ENCODE peak calls at places on chromosome 17, in four cellular contexts. E is heart left ventricle, Q is GM23338, R is heart right ventricle. D is an unnamed sample.
A peak's percentile ranks its signal among the peaks of the same experiment; 100 is the strongest.

GRCh38 chr17:178292-179065 is 3.0 kb downstream of the DOC2B start:
- DNase-seq in E (peak; percentile 4), Q (no peak), R (no peak), D (peak; percentile 79)

GRCh38 chr17:47707056-47707791 is 13.3 kb downstream of the TBKBP1 start:
- DNase-seq in E (peak; percentile 44), Q (no peak), R (no peak), D (no peak)

GRCh38 chr17:51860934-51861561 is 297.5 kb downstream of the CA10 start:
- DNase-seq in E (no peak), Q (peak; percentile 90), R (no peak), D (peak; percentile 91)

GRCh38 chr17:38444151-38444550 is 15.9 kb downstream of the ARHGAP23 start:
- DNase-seq in E (peak; percentile 89), Q (peak; percentile 87), R (peak; percentile 73), D (peak; percentile 78)

GRCh38 chr17:78716814-78717393 is 65.2 kb downstream of the CYTH1 start:
- DNase-seq in E (peak; percentile 76), Q (peak; percentile 36), R (peak; percentile 73), D (peak; percentile 74)

GRCh38 chr17:56313201-56313600 is 159.9 kb downstream of the ANKFN1 start:
- DNase-seq in E (no peak), Q (no peak), R (no peak), D (no peak)

GRCh38 chr17:81309140-81309858 is 14.2 kb upstream of the SLC38A10 start:
- DNase-seq in E (peak; percentile 94), Q (peak; percentile 83), R (peak; percentile 93), D (peak; percentile 86)

GRCh38 chr17:3026856-3027751 is 36.3 kb downstream of the OR1D5 start:
- DNase-seq in E (no peak), Q (no peak), R (no peak), D (peak; percentile 92)

GRCh38 chr17:4340914-4341615 is 25.4 kb downstream of the UBE2G1 start:
- DNase-seq in E (no peak), Q (no peak), R (no peak), D (no peak)

GRCh38 chr17:75270218-75270965 is 639 bp downstream of the MIF4GD start:
- DNase-seq in E (peak; percentile 82), Q (peak; percentile 80), R (peak; percentile 69), D (peak; percentile 93)

GRCh38 chr17:63688396-63689020 is 11.4 kb downstream of the LIMD2 start:
- DNase-seq in E (no peak), Q (no peak), R (no peak), D (no peak)

GRCh38 chr17:63699638-63700527 is at the start of gene LIMD2:
- DNase-seq in E (peak; percentile 88), Q (peak; percentile 72), R (peak; percentile 69), D (peak; percentile 84)

GRCh38 chr17:67995568-67996191 is 589 bp downstream of the C17orf58 start:
- DNase-seq in E (no peak), Q (peak; percentile 59), R (peak; percentile 48), D (no peak)

GRCh38 chr17:82127704-82128103 is 29.7 kb upstream of the FASN start:
- DNase-seq in E (no peak), Q (no peak), R (no peak), D (no peak)

GRCh38 chr17:6660765-6661463 is 9.4 kb downstream of the C17orf100 start:
- DNase-seq in E (no peak), Q (no peak), R (no peak), D (no peak)

GRCh38 chr17:81002013-81002384 is 10.4 kb downstream of the CHMP6 start:
- DNase-seq in E (no peak), Q (no peak), R (no peak), D (no peak)

GRCh38 chr17:57356153-57356721 is 99.9 kb downstream of the MSI2 start:
- DNase-seq in E (no peak), Q (no peak), R (no peak), D (no peak)

GRCh38 chr17:45341389-45342158 is 24.8 kb upstream of the MAP3K14 start:
- DNase-seq in E (peak; percentile 70), Q (peak; percentile 94), R (peak; percentile 72), D (peak; percentile 71)

GRCh38 chr17:59008737-59009136 is 97.9 kb downstream of the TRIM37 start:
- DNase-seq in E (no peak), Q (no peak), R (no peak), D (no peak)

GRCh38 chr17:31593806-31594205 is 202.3 kb downstream of the RAB11FIP4 start:
- DNase-seq in E (no peak), Q (no peak), R (no peak), D (no peak)

GRCh38 chr17:43908111-43908721 is 880 bp upstream of the MPP2 start:
- DNase-seq in E (peak; percentile 77), Q (peak; percentile 88), R (peak; percentile 67), D (peak; percentile 78)

DNA sequence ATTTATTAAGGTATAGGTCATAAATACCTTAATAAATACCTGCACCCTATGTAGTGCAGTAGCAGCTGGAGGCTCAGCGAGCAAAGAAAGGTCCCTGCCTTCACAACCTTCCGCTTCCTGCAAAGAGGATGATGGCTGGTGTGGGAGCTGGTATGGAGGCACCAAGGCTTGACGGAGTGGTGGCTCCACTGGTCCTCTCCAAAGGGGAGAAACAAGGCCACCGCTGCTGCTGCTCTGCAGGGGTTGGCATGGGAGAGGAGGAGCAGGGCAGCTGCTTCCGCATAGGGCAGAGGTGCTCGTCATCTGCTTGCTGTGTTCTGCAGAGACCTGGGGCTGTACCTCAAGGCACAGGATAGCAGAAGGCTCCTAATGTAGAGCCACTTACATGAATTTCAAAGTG is 52.8 kb downstream of the NDEL1 start:
- DNase-seq in E (no peak), Q (no peak), R (no peak), D (no peak)
- H3K36me3 ChIP-seq in E (peaks cover 99% of the 10 kb centered on the region), Q (peaks cover 84% of the 10 kb centered on the region), R (peaks cover 4% of the 10 kb centered on the region), D (peaks cover 95% of the 10 kb centered on the region)

GRCh38 chr17:15350777-15351486 is 9.5 kb upstream of the TEKT3 start:
- DNase-seq in E (no peak), Q (no peak), R (no peak), D (no peak)
- H3K4me3 ChIP-seq in E (peak overlapping the region; percentile 22), Q (no peak overlapping the region), R (no peak overlapping the region), D (no peak overlapping the region)

GRCh38 chr17:1786708-1787107 is 24.8 kb downstream of the SERPINF1 start:
- DNase-seq in E (no peak), Q (no peak), R (no peak), D (no peak)

GRCh38 chr17:1787301-1787902 is 25.5 kb downstream of the SERPINF1 start:
- DNase-seq in E (no peak), Q (no peak), R (peak; percentile 44), D (no peak)

GRCh38 chr17:1783271-1783670 is 21.4 kb downstream of the SERPINF1 start:
- DNase-seq in E (no peak), Q (no peak), R (peak; percentile 46), D (no peak)

GRCh38 chr17:1783834-1784611 is 22.2 kb downstream of the SERPINF1 start:
- DNase-seq in E (no peak), Q (peak; percentile 55), R (peak; percentile 68), D (no peak)

DNA sequence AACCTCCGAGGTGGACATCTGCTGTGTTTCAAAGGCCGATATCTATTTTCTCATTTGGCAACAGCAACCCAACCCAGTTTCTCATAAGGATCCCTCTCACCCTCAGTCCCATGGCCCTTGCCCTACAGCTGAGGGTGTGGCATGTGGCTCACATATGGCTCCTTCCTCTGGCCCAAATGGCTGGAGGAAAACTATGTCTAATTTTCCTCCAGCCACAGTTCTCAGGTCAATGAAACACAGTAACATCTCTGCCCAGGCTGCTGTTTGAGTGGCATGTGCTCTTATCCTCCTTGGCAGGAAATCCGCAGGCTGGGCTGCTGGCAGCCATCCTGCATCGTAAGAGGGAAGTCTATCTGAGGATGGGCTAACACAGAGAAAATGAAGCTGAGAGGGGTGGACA is 24.1 kb downstream of the SERPINF1 start:
- DNase-seq in E (no peak), Q (no peak), R (peak; percentile 64), D (no peak)
- H3K36me3 ChIP-seq in E (peaks cover 10% of the 10 kb centered on the region), Q (peaks cover 13% of the 10 kb centered on the region), R (no peaks in the 10 kb centered on the region), D (peaks cover 62% of the 10 kb centered on the region)

GRCh38 chr17:19002805-19003542 is 1.6 kb downstream of the FAM83G start:
- DNase-seq in E (no peak), Q (no peak), R (no peak), D (no peak)

GRCh38 chr17:19002191-19002590 is 2.4 kb downstream of the FAM83G start:
- DNase-seq in E (no peak), Q (no peak), R (no peak), D (no peak)

GRCh38 chr17:19004601-19005441 is at the start of gene FAM83G:
- DNase-seq in E (peak; percentile 78), Q (peak; percentile 85), R (peak; percentile 58), D (no peak)

GRCh38 chr17:19003966-19004600 is 481 bp downstream of the FAM83G start:
- DNase-seq in E (no peak), Q (peak; percentile 65), R (no peak), D (no peak)

GRCh38 chr17:19003543-19003965 is 1.0 kb downstream of the FAM83G start:
- DNase-seq in E (no peak), Q (peak; percentile 67), R (no peak), D (no peak)
- H3K4me3 ChIP-seq in E (peak overlapping the region; percentile 59), Q (peak overlapping the region; percentile 81), R (peak overlapping the region; percentile 58), D (no peak overlapping the region)

DNA sequence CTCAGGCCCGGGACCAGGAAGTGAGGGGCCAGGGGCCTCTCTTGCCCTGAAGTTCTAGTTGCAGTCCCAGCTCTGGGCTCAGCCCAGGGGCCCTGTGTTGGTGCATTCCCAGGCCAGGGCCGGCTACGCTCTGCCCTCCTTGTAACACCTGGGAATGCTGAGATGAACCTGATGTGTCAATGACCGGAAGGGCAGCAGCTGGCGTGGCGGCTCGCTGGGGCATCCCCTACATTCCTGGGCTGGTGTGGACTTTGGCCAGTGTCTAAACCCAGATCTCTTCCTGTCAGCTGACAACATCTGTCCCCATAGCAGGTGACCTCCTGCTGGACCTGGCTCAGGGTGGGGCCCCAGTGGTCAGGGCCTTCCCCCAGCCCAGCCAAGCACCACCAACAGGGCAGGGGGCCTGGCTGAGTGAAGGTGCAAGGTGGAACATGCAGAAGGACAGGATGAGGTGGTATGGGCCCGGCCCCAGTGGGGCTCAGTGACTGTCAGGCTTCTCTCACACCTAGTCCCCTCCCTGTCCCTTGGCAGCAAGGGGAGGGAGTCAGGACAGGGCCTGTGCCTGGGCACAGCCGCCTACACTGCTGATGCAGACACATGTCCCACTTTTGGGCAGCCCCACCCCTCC is 15.9 kb downstream of the FAM83G start:
- DNase-seq in E (no peak), Q (no peak), R (no peak), D (no peak)
- H3K36me3 ChIP-seq in E (no peaks in the 10 kb centered on the region), Q (no peaks in the 10 kb centered on the region), R (no peaks in the 10 kb centered on the region), D (no peaks in the 10 kb centered on the region)

GRCh38 chr17:34616148-34616547 is 36.8 kb downstream of the TMEM132E start:
- DNase-seq in E (no peak), Q (peak; percentile 64), R (no peak), D (peak; percentile 97)
- H3K4me3 ChIP-seq in E (no peak overlapping the region), Q (peak overlapping the region; percentile 28), R (no peak overlapping the region), D (peak overlapping the region; percentile 15)

GRCh38 chr17:35536664-35537160 is 766 bp downstream of the SLFN12L start:
- DNase-seq in E (no peak), Q (no peak), R (no peak), D (no peak)
- H3K36me3 ChIP-seq in E (no peaks in the 10 kb centered on the region), Q (no peaks in the 10 kb centered on the region), R (no peaks in the 10 kb centered on the region), D (no peaks in the 10 kb centered on the region)